ENCODE peak calls at places on chromosomes 7 and 10, in six cellular contexts. R, Y, F, J, L and C are unnamed samples.

GRCh38 chr7:155643804-155644177 is 670 bp upstream of the RBM33 start:
- DNase-seq in R (no peak), Y (no peak), F (no peak), J (no peak), L (peak), C (no peak)

GRCh38 chr10:44834131-44834530 is 77.0 kb upstream of the TMEM72 start:
- DNase-seq in R (no peak), Y (no peak), F (no peak), J (no peak), L (no peak), C (no peak)

GRCh38 chr7:111030358-111030735 is 60.6 kb upstream of the LRRN3 start:
- DNase-seq in R (no peak), Y (no peak), F (no peak), J (no peak), L (no peak), C (no peak)

GRCh38 chr10:60382946-60383681 is 6.6 kb downstream of the ANK3 start:
- DNase-seq in R (no peak), Y (peak), F (no peak), J (peak), L (peak), C (no peak)

GRCh38 chr10:25363638-25364037 is 188.8 kb downstream of the GPR158 start:
- DNase-seq in R (no peak), Y (no peak), F (no peak), J (no peak), L (no peak), C (no peak)

GRCh38 chr10:101464518-101465085 is 110.6 kb downstream of the BTRC start:
- DNase-seq in R (no peak), Y (no peak), F (no peak), J (no peak), L (no peak), C (no peak)

GRCh38 chr7:29485376-29486190 is 78.1 kb upstream of the PRR15 start:
- DNase-seq in R (no peak), Y (no peak), F (no peak), J (no peak), L (no peak), C (no peak)

GRCh38 chr10:72803119-72803505 is 90.4 kb upstream of the OIT3 start:
- DNase-seq in R (no peak), Y (no peak), F (no peak), J (no peak), L (peak), C (no peak)

GRCh38 chr7:1404881-1405548 is 54.3 kb downstream of the MICALL2 start:
- DNase-seq in R (no peak), Y (no peak), F (no peak), J (no peak), L (no peak), C (no peak)

GRCh38 chr7:70014472-70015232 is 416.4 kb downstream of the AUTS2 start:
- DNase-seq in R (no peak), Y (no peak), F (no peak), J (no peak), L (no peak), C (no peak)

GRCh38 chr10:46239999-46240683 is 46.7 kb upstream of the ANTXRL start:
- DNase-seq in R (no peak), Y (no peak), F (no peak), J (no peak), L (no peak), C (no peak)

GRCh38 chr7:117134885-117135552 is 181.7 kb downstream of the ST7 start:
- DNase-seq in R (no peak), Y (no peak), F (no peak), J (no peak), L (no peak), C (no peak)

GRCh38 chr7:124773339-124773738 is 7.7 kb upstream of the GPR37 start:
- DNase-seq in R (no peak), Y (no peak), F (no peak), J (no peak), L (no peak), C (no peak)

GRCh38 chr7:3154317-3154716 is 110.7 kb upstream of the CARD11 start:
- DNase-seq in R (no peak), Y (no peak), F (no peak), J (no peak), L (no peak), C (no peak)

GRCh38 chr7:19963695-19964094 is 190.3 kb upstream of the TMEM196 start:
- DNase-seq in R (no peak), Y (no peak), F (no peak), J (no peak), L (peak), C (no peak)

GRCh38 chr7:70271617-70272081 is 673.4 kb downstream of the AUTS2 start:
- DNase-seq in R (no peak), Y (no peak), F (no peak), J (no peak), L (no peak), C (no peak)

GRCh38 chr10:46547331-46547880 is 9.1 kb downstream of the GPRIN2 start:
- DNase-seq in R (no peak), Y (no peak), F (no peak), J (peak), L (no peak), C (no peak)

GRCh38 chr7:18038391-18038790 is 10.7 kb upstream of the PRPS1L1 start:
- DNase-seq in R (no peak), Y (no peak), F (no peak), J (no peak), L (no peak), C (no peak)

GRCh38 chr10:72009430-72010081 is 45.4 kb downstream of the CHST3 start:
- DNase-seq in R (peak), Y (no peak), F (peak), J (no peak), L (peak), C (peak)

GRCh38 chr7:125648543-125648942 is 718.9 kb upstream of the POT1 start:
- DNase-seq in R (no peak), Y (no peak), F (no peak), J (no peak), L (no peak), C (no peak)

GRCh38 chr7:117010375-117011133 is 57.3 kb downstream of the ST7 start:
- DNase-seq in R (no peak), Y (no peak), F (no peak), J (no peak), L (no peak), C (no peak)

GRCh38 chr7:5425507-5426225 is 2.0 kb upstream of the TNRC18 start:
- DNase-seq in R (peak), Y (no peak), F (no peak), J (peak), L (peak), C (peak)

GRCh38 chr7:17207220-17207619 is 91.2 kb upstream of the AHR start:
- DNase-seq in R (no peak), Y (no peak), F (no peak), J (peak), L (peak), C (no peak)

GRCh38 chr7:112183266-112183665 is 22.9 kb downstream of the DOCK4 start:
- DNase-seq in R (no peak), Y (no peak), F (no peak), J (no peak), L (no peak), C (no peak)

GRCh38 chr10:120782336-120782735 is 68.8 kb upstream of the WDR11 start:
- DNase-seq in R (no peak), Y (no peak), F (no peak), J (no peak), L (no peak), C (no peak)

GRCh38 chr10:88493676-88494483 is 89.2 kb downstream of the RNLS start:
- DNase-seq in R (no peak), Y (no peak), F (peak), J (no peak), L (peak), C (no peak)

GRCh38 chr10:18005445-18005780 is 53.7 kb downstream of the SLC39A12 start:
- DNase-seq in R (no peak), Y (no peak), F (no peak), J (no peak), L (no peak), C (no peak)

GRCh38 chr10:47154762-47155161 is 145.2 kb upstream of the GDF10 start:
- DNase-seq in R (no peak), Y (no peak), F (no peak), J (no peak), L (no peak), C (no peak)

GRCh38 chr7:112023282-112023681 is 182.9 kb downstream of the DOCK4 start:
- DNase-seq in R (no peak), Y (no peak), F (no peak), J (no peak), L (no peak), C (no peak)

GRCh38 chr7:102028206-102028826 is 210.9 kb downstream of the CUX1 start:
- DNase-seq in R (no peak), Y (no peak), F (no peak), J (no peak), L (no peak), C (no peak)

GRCh38 chr10:123926401-123927264 is 35.0 kb upstream of the CPXM2 start:
- DNase-seq in R (no peak), Y (no peak), F (peak), J (no peak), L (no peak), C (no peak)

GRCh38 chr10:128084991-128085390 is 41.2 kb downstream of the MKI67 start:
- DNase-seq in R (no peak), Y (no peak), F (no peak), J (no peak), L (no peak), C (no peak)

GRCh38 chr10:128086003-128086863 is 40.0 kb downstream of the MKI67 start:
- DNase-seq in R (no peak), Y (no peak), F (no peak), J (no peak), L (no peak), C (no peak)

GRCh38 chr10:128087146-128087883 is 38.9 kb downstream of the MKI67 start:
- DNase-seq in R (no peak), Y (no peak), F (no peak), J (no peak), L (no peak), C (no peak)

GRCh38 chr10:128091636-128092210 is 34.5 kb downstream of the MKI67 start:
- DNase-seq in R (no peak), Y (no peak), F (no peak), J (no peak), L (no peak), C (no peak)

GRCh38 chr10:128087884-128088695 is 38.1 kb downstream of the MKI67 start:
- DNase-seq in R (no peak), Y (no peak), F (no peak), J (peak), L (no peak), C (no peak)
- TF ChIP-seq CTCF in R (no peak), Y (peak), F (no peak), J (no peak), L (no peak), C (no peak)

GRCh38 chr7:51028128-51028830 is 245.6 kb upstream of the GRB10 start:
- DNase-seq in R (no peak), Y (no peak), F (no peak), J (no peak), L (no peak), C (no peak)
- TF ChIP-seq CTCF in R (no peak), Y (no peak), F (no peak), J (no peak), L (no peak), C (no peak)

DNA sequence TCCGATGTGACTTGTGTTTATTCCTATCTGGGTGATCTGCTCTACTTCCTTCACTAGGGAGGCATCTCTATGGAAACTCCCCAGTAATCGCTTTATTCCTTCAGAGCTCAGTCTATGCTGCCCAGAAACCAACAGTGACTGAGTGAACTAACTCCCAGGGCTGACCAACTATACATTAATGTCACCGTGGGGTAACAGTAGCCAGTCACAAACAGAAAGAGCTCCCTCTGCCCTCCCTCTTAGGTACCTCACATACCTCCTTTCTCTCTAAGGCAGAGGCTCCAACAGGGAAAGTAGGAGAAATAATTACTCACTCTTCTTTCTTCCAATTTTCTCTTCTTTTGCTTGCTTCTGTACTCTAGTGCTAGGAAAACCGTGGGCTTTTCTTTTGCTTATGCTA is 855.0 kb downstream of the REEP3 start:
- DNase-seq in R (no peak), Y (no peak), F (no peak), J (no peak), L (no peak), C (no peak)
- TF ChIP-seq CTCF in R (no peak), Y (peak), F (no peak), J (no peak), L (no peak), C (no peak)

DNA sequence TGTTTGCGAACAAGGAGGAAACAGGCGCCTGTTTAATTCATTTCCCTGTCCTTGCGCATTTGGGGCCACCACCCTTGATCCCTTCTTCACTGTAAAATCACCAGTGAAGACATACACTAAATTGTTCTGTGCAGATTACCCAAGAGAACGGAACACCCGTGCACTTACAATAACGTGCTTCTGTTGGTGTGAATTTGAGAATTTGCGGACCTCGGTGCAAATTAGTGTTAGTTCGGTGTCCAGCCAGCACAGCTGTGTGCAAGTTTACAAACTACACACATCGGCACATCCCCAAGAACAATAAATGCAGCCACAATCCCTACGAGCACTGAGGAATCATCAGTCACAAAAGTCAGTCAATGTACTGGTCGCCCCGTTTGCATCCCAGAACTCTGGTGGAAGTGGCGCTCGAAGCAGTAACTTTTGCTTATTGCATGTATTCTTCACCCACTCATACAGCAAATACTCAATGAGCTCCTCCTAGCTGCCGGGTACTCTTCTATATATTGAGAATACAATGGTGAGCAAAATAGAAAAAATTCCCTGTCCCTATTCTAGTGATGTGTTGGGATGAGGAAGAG is 791 bp upstream of the CNOT4 start:
- DNase-seq in R (no peak), Y (no peak), F (no peak), J (no peak), L (peak), C (no peak)
- TF ChIP-seq CTCF in R (no peak), Y (no peak), F (no peak), J (no peak), L (peak), C (no peak)

GRCh38 chr10:61795147-61795546 is 106.4 kb upstream of the ARID5B start:
- DNase-seq in R (no peak), Y (no peak), F (no peak), J (no peak), L (no peak), C (no peak)

GRCh38 chr10:61793760-61794713 is 107.5 kb upstream of the ARID5B start:
- DNase-seq in R (no peak), Y (no peak), F (peak), J (no peak), L (peak), C (no peak)

GRCh38 chr10:61796785-61797184 is 104.7 kb upstream of the ARID5B start:
- DNase-seq in R (no peak), Y (no peak), F (no peak), J (no peak), L (no peak), C (no peak)

GRCh38 chr10:61792921-61793320 is 108.6 kb upstream of the ARID5B start:
- DNase-seq in R (no peak), Y (no peak), F (no peak), J (no peak), L (no peak), C (no peak)

GRCh38 chr10:61795551-61795950 is 105.9 kb upstream of the ARID5B start:
- DNase-seq in R (no peak), Y (no peak), F (no peak), J (peak), L (no peak), C (no peak)
- TF ChIP-seq CTCF in R (no peak), Y (peak), F (no peak), J (peak), L (peak), C (no peak)